ENCODE peak calls at places on chromosomes 3 and 15, in eight cellular contexts. E, R, W, Q, M, C, H and K are unnamed samples.

GRCh38 chr3:187736418-187736871 is 8.8 kb downstream of the BCL6 start:
- DNase-seq in E (peak), R (peak), W (no peak), Q (no peak), M (no peak), C (peak), H (no peak), K (peak)

GRCh38 chr3:56125358-56126005 is 342.8 kb downstream of the ERC2 start:
- DNase-seq in E (peak), R (no peak), W (no peak), Q (no peak), M (peak), C (peak), H (no peak), K (peak)

GRCh38 chr3:61772439-61772838 is 211.1 kb downstream of the PTPRG start:
- DNase-seq in E (no peak), R (no peak), W (no peak), Q (no peak), M (no peak), C (no peak), H (no peak), K (no peak)

GRCh38 chr15:66876731-66877545 is 174.9 kb downstream of the SMAD6 start:
- DNase-seq in E (no peak), R (no peak), W (no peak), Q (no peak), M (no peak), C (no peak), H (no peak), K (peak)

GRCh38 chr3:52774901-52775864 is 2.2 kb upstream of the ITIH1 start:
- DNase-seq in E (no peak), R (no peak), W (no peak), Q (no peak), M (no peak), C (no peak), H (no peak), K (peak)

GRCh38 chr15:40252438-40253178 is 13.7 kb downstream of the PAK6 start:
- DNase-seq in E (no peak), R (peak), W (peak), Q (peak), M (peak), C (peak), H (no peak), K (peak)

GRCh38 chr3:139355502-139355901 is 11.7 kb downstream of the MRPS22 start:
- DNase-seq in E (no peak), R (no peak), W (no peak), Q (no peak), M (no peak), C (peak), H (no peak), K (no peak)

GRCh38 chr3:128992926-128993460 is 883 bp downstream of the CFAP92 start:
- DNase-seq in E (no peak), R (no peak), W (no peak), Q (no peak), M (no peak), C (no peak), H (peak), K (no peak)

GRCh38 chr3:150238995-150239612 is 169.0 kb upstream of the TSC22D2 start:
- DNase-seq in E (peak), R (no peak), W (no peak), Q (no peak), M (peak), C (no peak), H (no peak), K (no peak)

GRCh38 chr3:53880396-53881345 is 1.3 kb downstream of the ACTR8 start:
- DNase-seq in E (peak), R (no peak), W (no peak), Q (no peak), M (peak), C (peak), H (no peak), K (no peak)

GRCh38 chr15:90482124-90483011 is 47.4 kb upstream of the CRTC3 start:
- DNase-seq in E (peak), R (peak), W (no peak), Q (peak), M (peak), C (peak), H (peak), K (peak)

GRCh38 chr15:51793521-51793920 is 35.9 kb upstream of the TMOD3 start:
- DNase-seq in E (no peak), R (no peak), W (no peak), Q (no peak), M (no peak), C (no peak), H (peak), K (peak)

GRCh38 chr15:55344206-55344605 is 25.2 kb downstream of the PIGB start:
- DNase-seq in E (peak), R (no peak), W (no peak), Q (no peak), M (peak), C (peak), H (no peak), K (no peak)

GRCh38 chr3:70857926-70858325 is 545.5 kb upstream of the MDFIC2 start:
- DNase-seq in E (no peak), R (no peak), W (no peak), Q (no peak), M (no peak), C (no peak), H (no peak), K (no peak)

GRCh38 chr3:159209459-159209858 is 407.6 kb downstream of the MFSD1 start:
- DNase-seq in E (no peak), R (no peak), W (no peak), Q (no peak), M (no peak), C (no peak), H (no peak), K (no peak)

GRCh38 chr15:69758810-69759410 is 306.3 kb downstream of the RPLP1 start:
- DNase-seq in E (peak), R (no peak), W (no peak), Q (peak), M (no peak), C (peak), H (no peak), K (no peak)

GRCh38 chr3:148697311-148698189 is at the start of gene AGTR1:
- DNase-seq in E (no peak), R (no peak), W (no peak), Q (no peak), M (peak), C (peak), H (peak), K (peak)

GRCh38 chr3:180820400-180820799 is 92.1 kb upstream of the FXR1 start:
- DNase-seq in E (no peak), R (no peak), W (no peak), Q (no peak), M (no peak), C (no peak), H (no peak), K (no peak)

GRCh38 chr15:47517737-47518136 is 199.6 kb upstream of the SEMA6D start:
- DNase-seq in E (no peak), R (no peak), W (no peak), Q (no peak), M (peak), C (no peak), H (no peak), K (no peak)

GRCh38 chr3:39473452-39474125 is 6.1 kb downstream of the MOBP start:
- DNase-seq in E (no peak), R (no peak), W (no peak), Q (no peak), M (no peak), C (no peak), H (no peak), K (no peak)

GRCh38 chr15:58440922-58441321 is 9.1 kb downstream of the LIPC start:
- DNase-seq in E (no peak), R (no peak), W (no peak), Q (no peak), M (no peak), C (no peak), H (no peak), K (no peak)

GRCh38 chr3:40800343-40800742 is 275.6 kb downstream of the ZNF621 start:
- DNase-seq in E (peak), R (no peak), W (no peak), Q (no peak), M (no peak), C (peak), H (no peak), K (peak)

GRCh38 chr3:37163262-37164020 is 10.9 kb downstream of the LRRFIP2 start:
- DNase-seq in E (peak), R (no peak), W (no peak), Q (no peak), M (no peak), C (peak), H (no peak), K (no peak)

GRCh38 chr3:5347486-5347885 is 160.0 kb downstream of the EDEM1 start:
- DNase-seq in E (no peak), R (no peak), W (no peak), Q (no peak), M (no peak), C (no peak), H (no peak), K (no peak)

GRCh38 chr15:72358532-72359180 is 17.2 kb downstream of the HEXA start:
- DNase-seq in E (peak), R (peak), W (no peak), Q (peak), M (no peak), C (peak), H (no peak), K (peak)

GRCh38 chr3:152272771-152273242 is 4.1 kb downstream of the MBNL1 start:
- DNase-seq in E (peak), R (no peak), W (no peak), Q (no peak), M (no peak), C (peak), H (no peak), K (no peak)

GRCh38 chr3:49132437-49133225 is at the start of gene LAMB2:
- DNase-seq in E (peak), R (peak), W (peak), Q (no peak), M (peak), C (peak), H (peak), K (peak)

GRCh38 chr3:49568965-49569364 is 14.7 kb downstream of the BSN start:
- DNase-seq in E (no peak), R (no peak), W (no peak), Q (no peak), M (no peak), C (no peak), H (no peak), K (peak)

GRCh38 chr3:111635403-111635802 is 40.3 kb upstream of the ZBED2 start:
- DNase-seq in E (no peak), R (no peak), W (no peak), Q (no peak), M (no peak), C (no peak), H (no peak), K (no peak)

GRCh38 chr3:126147932-126148683 is 32.3 kb downstream of the ALDH1L1 start:
- DNase-seq in E (no peak), R (no peak), W (no peak), Q (no peak), M (no peak), C (no peak), H (peak), K (no peak)

GRCh38 chr3:138513073-138513843 is 78.8 kb downstream of the ESYT3 start:
- DNase-seq in E (no peak), R (no peak), W (no peak), Q (peak), M (no peak), C (no peak), H (no peak), K (no peak)

GRCh38 chr3:45464336-45464809 is 76.0 kb downstream of the LARS2 start:
- DNase-seq in E (no peak), R (no peak), W (no peak), Q (no peak), M (peak), C (no peak), H (no peak), K (peak)

GRCh38 chr3:170524072-170524471 is 61.8 kb downstream of the SLC7A14 start:
- DNase-seq in E (no peak), R (no peak), W (no peak), Q (no peak), M (no peak), C (no peak), H (no peak), K (no peak)

GRCh38 chr3:29408676-29409075 is 127.8 kb downstream of the RBMS3 start:
- DNase-seq in E (no peak), R (no peak), W (no peak), Q (no peak), M (no peak), C (no peak), H (no peak), K (no peak)

GRCh38 chr15:67049351-67050044 is 15.9 kb upstream of the SMAD3 start:
- DNase-seq in E (peak), R (no peak), W (no peak), Q (no peak), M (no peak), C (peak), H (no peak), K (no peak)